ENCODE peak calls at places on chromosome 18, in four cellular contexts. One of them, this sample, is unnamed. For H3K27me3, the result is how much of the 10 kb centered on the place peaks cover.

GRCh38 chr18:51278045-51278649 is 80.7 kb upstream of the MEX3C start:
- DNase-seq in right lobe of liver: peak
- DNase-seq in fibroblast of lung: no peak
- DNase-seq in trophoblast cell: peak
- DNase-seq in this sample: peak

GRCh38 chr18:41873730-41874129 is 81.3 kb upstream of the PIK3C3 start:
- DNase-seq in right lobe of liver: no peak
- DNase-seq in fibroblast of lung: no peak
- DNase-seq in trophoblast cell: no peak
- DNase-seq in this sample: no peak

GRCh38 chr18:43034683-43035500 is 80.6 kb downstream of the RIT2 start:
- DNase-seq in right lobe of liver: no peak
- DNase-seq in fibroblast of lung: no peak
- DNase-seq in trophoblast cell: peak
- DNase-seq in this sample: no peak

GRCh38 chr18:55513199-55513598 is 74.8 kb downstream of the TCF4 start:
- DNase-seq in right lobe of liver: no peak
- DNase-seq in fibroblast of lung: no peak
- DNase-seq in trophoblast cell: no peak
- DNase-seq in this sample: no peak

GRCh38 chr18:11808001-11808855 is 43.0 kb upstream of the CHMP1B start:
- DNase-seq in right lobe of liver: no peak
- DNase-seq in fibroblast of lung: peak
- DNase-seq in trophoblast cell: peak
- DNase-seq in this sample: no peak

GRCh38 chr18:67410671-67411070 is 105.8 kb downstream of the DSEL start:
- DNase-seq in right lobe of liver: no peak
- DNase-seq in fibroblast of lung: peak
- DNase-seq in trophoblast cell: no peak
- DNase-seq in this sample: no peak

GRCh38 chr18:62662799-62663173 is 52.6 kb upstream of the PHLPP1 start:
- DNase-seq in right lobe of liver: no peak
- DNase-seq in fibroblast of lung: no peak
- DNase-seq in trophoblast cell: no peak
- DNase-seq in this sample: no peak

GRCh38 chr18:74820160-74820780 is 222.6 kb downstream of the ZNF407 start:
- DNase-seq in right lobe of liver: no peak
- DNase-seq in fibroblast of lung: no peak
- DNase-seq in trophoblast cell: no peak
- DNase-seq in this sample: no peak

GRCh38 chr18:54358495-54358793 is 738 bp downstream of the C18orf54 start:
- DNase-seq in right lobe of liver: no peak
- DNase-seq in fibroblast of lung: peak
- DNase-seq in trophoblast cell: no peak
- DNase-seq in this sample: no peak

GRCh38 chr18:36211612-36212065 is 24.3 kb downstream of the MOCOS start:
- DNase-seq in right lobe of liver: no peak
- DNase-seq in fibroblast of lung: peak
- DNase-seq in trophoblast cell: no peak
- DNase-seq in this sample: no peak

DNA sequence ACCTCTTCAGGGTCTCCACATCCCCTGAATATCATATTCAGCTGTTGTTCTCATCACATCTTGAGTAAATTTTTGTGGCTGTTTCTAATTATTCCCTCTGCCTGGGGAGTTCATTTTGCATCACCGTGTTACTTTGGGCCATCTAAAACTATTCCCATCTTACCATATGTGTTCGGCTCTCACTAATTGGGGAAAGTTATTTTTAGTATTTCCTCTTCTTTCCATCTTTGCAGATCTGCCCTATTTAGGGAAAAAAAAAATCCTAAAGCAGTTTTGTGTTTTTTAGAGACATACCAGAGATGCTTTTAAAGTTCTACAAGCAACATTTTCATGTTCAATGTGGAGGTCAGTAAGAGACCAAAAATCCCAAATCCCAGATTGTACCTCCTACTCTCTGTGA is 111.4 kb upstream of the NDUFV2 start:
- DNase-seq in right lobe of liver: no peak
- DNase-seq in fibroblast of lung: no peak
- DNase-seq in trophoblast cell: no peak
- DNase-seq in this sample: no peak
- H3K27ac ChIP-seq in right lobe of liver: peak
- H3K27ac ChIP-seq in fibroblast of lung: no peak
- H3K27ac ChIP-seq in trophoblast cell: no peak
- H3K27ac ChIP-seq in this sample: no peak

DNA sequence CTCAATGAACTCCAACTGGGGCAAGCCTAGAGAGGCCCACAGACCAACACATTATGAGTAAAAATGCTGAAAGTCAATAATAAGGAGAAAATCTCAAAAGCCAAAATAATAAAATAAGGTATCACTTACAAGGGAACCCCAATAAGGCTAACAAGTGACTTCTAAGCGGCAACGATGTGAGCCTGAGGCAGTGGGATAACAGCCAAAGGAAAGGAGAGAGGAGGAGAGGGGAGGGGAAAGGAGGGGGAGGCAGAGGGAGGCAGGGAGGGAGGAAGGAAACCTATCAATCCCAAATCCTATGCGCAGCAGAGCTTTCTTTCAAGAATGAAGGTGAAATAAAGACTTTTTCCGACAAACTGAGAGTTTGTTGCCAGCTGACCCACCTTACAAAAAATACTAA is 6.0 kb upstream of the NFATC1 start:
- DNase-seq in right lobe of liver: no peak
- DNase-seq in fibroblast of lung: no peak
- DNase-seq in trophoblast cell: no peak
- DNase-seq in this sample: no peak
- H3K27me3 ChIP-seq in right lobe of liver: under half
- H3K27me3 ChIP-seq in fibroblast of lung: under half
- H3K27me3 ChIP-seq in trophoblast cell: under half
- H3K27me3 ChIP-seq in this sample: under half

GRCh38 chr18:34887881-34888580 is 153.2 kb upstream of the MAPRE2 start:
- DNase-seq in right lobe of liver: no peak
- DNase-seq in fibroblast of lung: no peak
- DNase-seq in trophoblast cell: no peak
- DNase-seq in this sample: no peak

GRCh38 chr18:34893239-34893638 is 148.0 kb upstream of the MAPRE2 start:
- DNase-seq in right lobe of liver: no peak
- DNase-seq in fibroblast of lung: no peak
- DNase-seq in trophoblast cell: no peak
- DNase-seq in this sample: no peak

GRCh38 chr18:34890486-34891085 is 150.6 kb upstream of the MAPRE2 start:
- DNase-seq in right lobe of liver: no peak
- DNase-seq in fibroblast of lung: no peak
- DNase-seq in trophoblast cell: no peak
- DNase-seq in this sample: no peak

DNA sequence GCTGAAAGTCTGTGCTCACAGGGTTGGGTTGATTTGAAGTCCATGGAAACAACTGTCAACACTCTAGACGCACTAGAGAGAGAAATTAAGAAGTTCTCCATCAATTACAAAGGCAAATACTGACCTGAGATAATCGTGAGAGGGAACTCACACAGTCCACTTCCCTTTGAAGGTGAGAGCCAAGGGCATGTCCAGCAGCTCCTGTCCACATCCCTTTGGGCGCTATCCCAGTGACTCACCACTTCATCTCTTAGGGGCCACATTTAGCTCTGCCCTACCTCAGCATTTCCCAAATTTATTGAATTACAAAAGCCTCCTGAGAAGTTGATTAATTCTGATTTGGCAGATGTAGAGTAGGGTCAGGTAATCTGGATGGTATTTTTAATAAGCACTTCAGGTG is 148.8 kb upstream of the MAPRE2 start:
- DNase-seq in right lobe of liver: no peak
- DNase-seq in fibroblast of lung: no peak
- DNase-seq in trophoblast cell: no peak
- DNase-seq in this sample: no peak
- H3K27ac ChIP-seq in right lobe of liver: no peak
- H3K27ac ChIP-seq in fibroblast of lung: no peak
- H3K27ac ChIP-seq in trophoblast cell: no peak
- H3K27ac ChIP-seq in this sample: no peak

GRCh38 chr18:28174181-28174906 is 2.6 kb downstream of the CDH2 start:
- DNase-seq in right lobe of liver: no peak
- DNase-seq in fibroblast of lung: no peak
- DNase-seq in trophoblast cell: no peak
- DNase-seq in this sample: no peak

GRCh38 chr18:28176674-28176932 is 327 bp downstream of the CDH2 start:
- DNase-seq in right lobe of liver: peak
- DNase-seq in fibroblast of lung: no peak
- DNase-seq in trophoblast cell: no peak
- DNase-seq in this sample: no peak

GRCh38 chr18:28176933-28177827 is at the start of gene CDH2:
- DNase-seq in right lobe of liver: peak
- DNase-seq in fibroblast of lung: peak
- DNase-seq in trophoblast cell: no peak
- DNase-seq in this sample: no peak

GRCh38 chr18:28175930-28176673 is 828 bp downstream of the CDH2 start:
- DNase-seq in right lobe of liver: peak
- DNase-seq in fibroblast of lung: peak
- DNase-seq in trophoblast cell: no peak
- DNase-seq in this sample: peak

GRCh38 chr18:28175047-28175929 is 1.6 kb downstream of the CDH2 start:
- DNase-seq in right lobe of liver: peak
- DNase-seq in fibroblast of lung: no peak
- DNase-seq in trophoblast cell: no peak
- DNase-seq in this sample: no peak
- H3K27me3 ChIP-seq in right lobe of liver: under half
- H3K27me3 ChIP-seq in fibroblast of lung: under half
- H3K27me3 ChIP-seq in trophoblast cell: under half
- H3K27me3 ChIP-seq in this sample: under half

DNA sequence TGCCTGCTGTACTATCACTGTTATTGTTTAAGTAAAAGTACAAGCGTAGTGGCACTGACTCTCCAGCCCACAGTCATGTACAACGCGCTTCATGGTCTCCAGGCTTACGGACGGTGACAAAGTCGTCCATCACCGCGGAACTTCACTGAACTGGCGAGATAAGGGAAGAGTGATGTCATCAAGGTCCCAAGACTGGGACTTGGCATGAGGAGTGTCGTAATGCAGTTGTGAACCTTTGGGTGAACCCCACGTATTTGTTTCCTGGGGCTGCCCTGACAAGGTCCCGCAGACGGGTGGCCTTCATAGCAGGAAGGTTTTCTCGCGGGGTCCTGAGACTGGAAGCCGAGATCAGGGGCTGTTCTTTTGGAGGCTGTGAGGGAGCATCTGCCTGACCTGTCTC is 17.3 kb downstream of the NFATC1 start:
- DNase-seq in right lobe of liver: peak
- DNase-seq in fibroblast of lung: no peak
- DNase-seq in trophoblast cell: no peak
- DNase-seq in this sample: no peak
- H3K27ac ChIP-seq in right lobe of liver: no peak
- H3K27ac ChIP-seq in fibroblast of lung: no peak
- H3K27ac ChIP-seq in trophoblast cell: no peak
- H3K27ac ChIP-seq in this sample: no peak

GRCh38 chr18:59124370-59124704 is 15.3 kb upstream of the SEC11C start:
- DNase-seq in right lobe of liver: no peak
- DNase-seq in fibroblast of lung: no peak
- DNase-seq in trophoblast cell: no peak
- DNase-seq in this sample: no peak

GRCh38 chr18:59127047-59127446 is 12.6 kb upstream of the SEC11C start:
- DNase-seq in right lobe of liver: no peak
- DNase-seq in fibroblast of lung: no peak
- DNase-seq in trophoblast cell: no peak
- DNase-seq in this sample: no peak

DNA sequence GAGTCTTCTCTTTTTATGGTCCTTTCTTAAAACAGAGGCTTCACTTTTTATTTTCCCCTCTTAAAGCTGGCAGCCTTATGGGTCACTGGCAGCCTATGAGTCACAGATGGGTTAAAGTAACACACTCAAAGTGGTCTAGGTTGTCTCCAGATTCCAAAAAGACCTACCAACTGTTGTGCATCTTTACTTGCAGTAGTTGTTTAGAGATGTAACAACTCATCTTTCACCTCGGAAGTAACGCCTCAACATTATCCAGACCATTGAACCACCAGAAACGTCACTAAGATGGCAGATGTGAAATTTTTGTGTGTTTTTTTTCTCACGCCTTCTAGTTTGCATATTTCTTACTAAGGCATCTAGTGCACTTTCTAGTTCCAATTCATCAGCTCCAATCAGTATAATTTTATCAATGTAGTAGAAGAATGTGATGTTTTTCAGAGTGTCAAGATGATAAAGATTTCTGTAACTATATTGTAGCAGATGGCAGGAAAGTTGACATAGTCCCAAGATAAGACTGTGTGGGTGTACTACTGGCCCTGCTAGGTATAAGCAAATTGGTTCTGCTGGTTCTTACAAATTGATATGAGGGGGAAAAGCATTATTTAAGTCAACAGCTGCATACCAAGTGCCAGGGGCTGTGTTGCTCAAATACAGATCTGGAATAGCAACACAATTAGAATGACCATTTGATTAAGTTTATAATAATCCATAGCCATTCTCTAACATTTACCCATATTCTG is 9.6 kb upstream of the SEC11C start:
- DNase-seq in right lobe of liver: no peak
- DNase-seq in fibroblast of lung: no peak
- DNase-seq in trophoblast cell: no peak
- DNase-seq in this sample: no peak
- H3K27me3 ChIP-seq in right lobe of liver: under half
- H3K27me3 ChIP-seq in fibroblast of lung: under half
- H3K27me3 ChIP-seq in trophoblast cell: under half
- H3K27me3 ChIP-seq in this sample: under half

DNA sequence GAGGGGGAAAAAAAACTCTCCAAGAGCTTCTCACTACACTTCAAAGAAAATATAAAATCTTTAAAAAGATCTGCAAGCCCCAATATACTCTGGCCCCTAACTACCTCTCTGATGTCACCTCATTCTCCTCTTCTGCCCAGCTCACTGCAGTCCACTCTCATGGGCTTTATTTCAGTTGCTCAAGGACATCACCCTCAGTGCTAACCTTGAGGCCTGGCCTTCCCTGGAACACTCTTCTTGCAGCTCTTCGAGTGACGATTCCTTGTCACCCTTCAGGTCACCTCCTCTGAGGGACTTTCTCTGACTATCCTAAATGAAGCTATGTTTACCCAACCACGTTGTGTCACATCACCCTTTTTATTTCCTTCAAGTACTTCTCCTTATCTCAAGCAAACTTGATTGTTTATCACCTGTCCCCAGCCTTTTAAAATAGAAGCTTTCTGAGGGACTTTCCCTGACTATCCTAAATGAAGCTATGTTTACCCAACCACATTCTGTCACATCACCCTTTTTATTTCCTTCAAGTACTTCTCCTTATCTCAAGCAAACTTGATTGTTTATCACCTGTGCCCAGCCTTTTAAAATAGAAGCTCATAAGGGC is 10.4 kb downstream of the RTTN start:
- DNase-seq in right lobe of liver: no peak
- DNase-seq in fibroblast of lung: no peak
- DNase-seq in trophoblast cell: no peak
- DNase-seq in this sample: no peak
- H3K27ac ChIP-seq in right lobe of liver: no peak
- H3K27ac ChIP-seq in fibroblast of lung: no peak
- H3K27ac ChIP-seq in trophoblast cell: no peak
- H3K27ac ChIP-seq in this sample: no peak

GRCh38 chr18:22343613-22344012 is 74.1 kb downstream of the CTAGE1 start:
- DNase-seq in right lobe of liver: no peak
- DNase-seq in fibroblast of lung: no peak
- DNase-seq in trophoblast cell: no peak
- DNase-seq in this sample: no peak
- H3K27me3 ChIP-seq in right lobe of liver: under half
- H3K27me3 ChIP-seq in fibroblast of lung: under half
- H3K27me3 ChIP-seq in trophoblast cell: under half
- H3K27me3 ChIP-seq in this sample: under half

This sample was measured in pancreas.